ENCODE peak calls at places on chromosomes 4 and X, in seven cellular contexts. One of them, this sample, is unnamed. For H3K27me3, the result is how much of the 10 kb centered on the place peaks cover.

GRCh38 chrX:73963682-73964081 is 340.3 kb upstream of the ZCCHC13 start:
- DNase-seq in upper lobe of right lung: no peak
- DNase-seq in tibial nerve: no peak
- DNase-seq in IMR-90: no peak
- DNase-seq in Peyer's patch: no peak
- DNase-seq in H1: no peak
- DNase-seq in kidney epithelial cell: no peak
- DNase-seq in this sample: no peak

GRCh38 chrX:152817082-152817744 is 13.3 kb downstream of the CETN2 start:
- DNase-seq in kidney epithelial cell: no peak
- DNase-seq in H1: no peak
- DNase-seq in IMR-90: peak
- DNase-seq in upper lobe of right lung: no peak
- DNase-seq in Peyer's patch: peak
- DNase-seq in tibial nerve: no peak
- DNase-seq in this sample: peak

GRCh38 chrX:139559383-139560042 is 29.0 kb downstream of the F9 start:
- DNase-seq in H1: no peak
- DNase-seq in upper lobe of right lung: no peak
- DNase-seq in Peyer's patch: no peak
- DNase-seq in tibial nerve: peak
- DNase-seq in IMR-90: peak
- DNase-seq in kidney epithelial cell: peak
- DNase-seq in this sample: peak

GRCh38 chrX:63350551-63350950 is 581 bp downstream of the SPIN4 start:
- DNase-seq in IMR-90: no peak
- DNase-seq in upper lobe of right lung: peak
- DNase-seq in kidney epithelial cell: no peak
- DNase-seq in H1: no peak
- DNase-seq in Peyer's patch: peak
- DNase-seq in tibial nerve: no peak
- DNase-seq in this sample: peak

GRCh38 chrX:47749185-47749967 is 87.3 kb upstream of the ZNF81 start:
- DNase-seq in H1: no peak
- DNase-seq in tibial nerve: no peak
- DNase-seq in Peyer's patch: no peak
- DNase-seq in IMR-90: peak
- DNase-seq in kidney epithelial cell: no peak
- DNase-seq in upper lobe of right lung: no peak
- DNase-seq in this sample: no peak

GRCh38 chrX:19875051-19875432 is 12.4 kb downstream of the SH3KBP1 start:
- DNase-seq in kidney epithelial cell: no peak
- DNase-seq in upper lobe of right lung: no peak
- DNase-seq in Peyer's patch: peak
- DNase-seq in tibial nerve: peak
- DNase-seq in H1: no peak
- DNase-seq in IMR-90: peak
- DNase-seq in this sample: no peak

GRCh38 chrX:131827935-131828334 is 195.2 kb upstream of the STK26 start:
- DNase-seq in upper lobe of right lung: no peak
- DNase-seq in H1: no peak
- DNase-seq in Peyer's patch: no peak
- DNase-seq in IMR-90: no peak
- DNase-seq in kidney epithelial cell: no peak
- DNase-seq in tibial nerve: no peak
- DNase-seq in this sample: no peak

GRCh38 chr4:42736538-42736937 is 79.6 kb upstream of the ATP8A1 start:
- DNase-seq in upper lobe of right lung: no peak
- DNase-seq in kidney epithelial cell: no peak
- DNase-seq in IMR-90: no peak
- DNase-seq in H1: no peak
- DNase-seq in Peyer's patch: no peak
- DNase-seq in tibial nerve: no peak
- DNase-seq in this sample: no peak

GRCh38 chrX:37454537-37455285 is 105.5 kb downstream of the PRRG1 start:
- DNase-seq in kidney epithelial cell: peak
- DNase-seq in H1: no peak
- DNase-seq in tibial nerve: no peak
- DNase-seq in upper lobe of right lung: no peak
- DNase-seq in IMR-90: peak
- DNase-seq in Peyer's patch: no peak
- DNase-seq in this sample: peak

GRCh38 chr4:176001171-176002006 is 64.3 kb upstream of the WDR17 start:
- DNase-seq in kidney epithelial cell: peak
- DNase-seq in IMR-90: peak
- DNase-seq in upper lobe of right lung: peak
- DNase-seq in tibial nerve: no peak
- DNase-seq in H1: peak
- DNase-seq in Peyer's patch: no peak
- DNase-seq in this sample: no peak

GRCh38 chrX:154751669-154752271 is 893 bp upstream of the GAB3 start:
- DNase-seq in tibial nerve: no peak
- DNase-seq in H1: no peak
- DNase-seq in IMR-90: no peak
- DNase-seq in kidney epithelial cell: no peak
- DNase-seq in upper lobe of right lung: no peak
- DNase-seq in Peyer's patch: no peak
- DNase-seq in this sample: no peak

GRCh38 chrX:145393702-145394235 is 146.5 kb downstream of the SPANXN1 start:
- DNase-seq in kidney epithelial cell: no peak
- DNase-seq in IMR-90: no peak
- DNase-seq in upper lobe of right lung: no peak
- DNase-seq in tibial nerve: no peak
- DNase-seq in H1: no peak
- DNase-seq in Peyer's patch: no peak
- DNase-seq in this sample: no peak

GRCh38 chrX:149638860-149639259 is 7.3 kb upstream of the TMEM185A start:
- DNase-seq in kidney epithelial cell: no peak
- DNase-seq in IMR-90: peak
- DNase-seq in tibial nerve: no peak
- DNase-seq in upper lobe of right lung: no peak
- DNase-seq in Peyer's patch: no peak
- DNase-seq in H1: no peak
- DNase-seq in this sample: peak

GRCh38 chr4:85024671-85025070 is 58.2 kb upstream of the WDFY3 start:
- DNase-seq in IMR-90: no peak
- DNase-seq in tibial nerve: no peak
- DNase-seq in kidney epithelial cell: no peak
- DNase-seq in Peyer's patch: no peak
- DNase-seq in H1: no peak
- DNase-seq in upper lobe of right lung: no peak
- DNase-seq in this sample: no peak

GRCh38 chr4:166174717-166175510 is 301.9 kb downstream of the TLL1 start:
- DNase-seq in kidney epithelial cell: no peak
- DNase-seq in tibial nerve: no peak
- DNase-seq in IMR-90: no peak
- DNase-seq in Peyer's patch: no peak
- DNase-seq in H1: no peak
- DNase-seq in upper lobe of right lung: no peak
- DNase-seq in this sample: peak

GRCh38 chr4:182144621-182145359 is 98.4 kb upstream of the TENM3 start:
- DNase-seq in H1: peak
- DNase-seq in upper lobe of right lung: no peak
- DNase-seq in kidney epithelial cell: no peak
- DNase-seq in tibial nerve: no peak
- DNase-seq in IMR-90: peak
- DNase-seq in Peyer's patch: no peak
- DNase-seq in this sample: no peak

GRCh38 chr4:95077864-95078263 is 320.1 kb downstream of the BMPR1B start:
- DNase-seq in kidney epithelial cell: no peak
- DNase-seq in IMR-90: peak
- DNase-seq in tibial nerve: no peak
- DNase-seq in upper lobe of right lung: no peak
- DNase-seq in Peyer's patch: no peak
- DNase-seq in H1: no peak
- DNase-seq in this sample: peak

GRCh38 chrX:40197071-40197470 is 99.3 kb upstream of the BCOR start:
- DNase-seq in kidney epithelial cell: no peak
- DNase-seq in H1: no peak
- DNase-seq in Peyer's patch: no peak
- DNase-seq in IMR-90: no peak
- DNase-seq in tibial nerve: no peak
- DNase-seq in upper lobe of right lung: no peak
- DNase-seq in this sample: no peak

GRCh38 chr4:109588176-109588575 is 28.1 kb downstream of the MCUB start:
- DNase-seq in Peyer's patch: no peak
- DNase-seq in upper lobe of right lung: no peak
- DNase-seq in tibial nerve: no peak
- DNase-seq in H1: no peak
- DNase-seq in kidney epithelial cell: no peak
- DNase-seq in IMR-90: no peak
- DNase-seq in this sample: no peak

GRCh38 chr4:78864405-78865024 is 74.7 kb downstream of the PAQR3 start:
- DNase-seq in H1: no peak
- DNase-seq in Peyer's patch: no peak
- DNase-seq in kidney epithelial cell: peak
- DNase-seq in IMR-90: peak
- DNase-seq in upper lobe of right lung: no peak
- DNase-seq in tibial nerve: peak
- DNase-seq in this sample: peak

GRCh38 chrX:56550667-56551066 is 12.8 kb upstream of the UBQLN2 start:
- DNase-seq in upper lobe of right lung: no peak
- DNase-seq in IMR-90: no peak
- DNase-seq in tibial nerve: no peak
- DNase-seq in kidney epithelial cell: no peak
- DNase-seq in Peyer's patch: no peak
- DNase-seq in H1: no peak
- DNase-seq in this sample: no peak

GRCh38 chrX:134542485-134542884 is 82.5 kb downstream of the HPRT1 start:
- DNase-seq in Peyer's patch: no peak
- DNase-seq in IMR-90: peak
- DNase-seq in upper lobe of right lung: no peak
- DNase-seq in H1: no peak
- DNase-seq in tibial nerve: no peak
- DNase-seq in kidney epithelial cell: no peak
- DNase-seq in this sample: peak

GRCh38 chr4:92104506-92104905 is 199.3 kb upstream of the GRID2 start:
- DNase-seq in Peyer's patch: no peak
- DNase-seq in IMR-90: no peak
- DNase-seq in upper lobe of right lung: no peak
- DNase-seq in H1: no peak
- DNase-seq in kidney epithelial cell: no peak
- DNase-seq in tibial nerve: no peak
- DNase-seq in this sample: peak

GRCh38 chrX:106203315-106203714 is 35.2 kb downstream of the PWWP3B start:
- DNase-seq in kidney epithelial cell: no peak
- DNase-seq in upper lobe of right lung: no peak
- DNase-seq in IMR-90: no peak
- DNase-seq in Peyer's patch: no peak
- DNase-seq in H1: no peak
- DNase-seq in tibial nerve: no peak
- DNase-seq in this sample: peak

GRCh38 chr4:176478076-176478475 is 158.3 kb downstream of the SPCS3 start:
- DNase-seq in IMR-90: peak
- DNase-seq in Peyer's patch: no peak
- DNase-seq in H1: no peak
- DNase-seq in upper lobe of right lung: no peak
- DNase-seq in kidney epithelial cell: no peak
- DNase-seq in tibial nerve: no peak
- DNase-seq in this sample: no peak

GRCh38 chrX:88101968-88102367 is 584.4 kb downstream of the KLHL4 start:
- DNase-seq in Peyer's patch: no peak
- DNase-seq in H1: no peak
- DNase-seq in tibial nerve: no peak
- DNase-seq in upper lobe of right lung: no peak
- DNase-seq in IMR-90: no peak
- DNase-seq in kidney epithelial cell: no peak
- DNase-seq in this sample: no peak
- H3K27me3 ChIP-seq in Peyer's patch: under half
- H3K27me3 ChIP-seq in H1: under half
- H3K27me3 ChIP-seq in tibial nerve: under half
- H3K27me3 ChIP-seq in upper lobe of right lung: under half
- H3K27me3 ChIP-seq in IMR-90: under half
- H3K27me3 ChIP-seq in kidney epithelial cell: under half
- H3K27me3 ChIP-seq in this sample: under half

DNA sequence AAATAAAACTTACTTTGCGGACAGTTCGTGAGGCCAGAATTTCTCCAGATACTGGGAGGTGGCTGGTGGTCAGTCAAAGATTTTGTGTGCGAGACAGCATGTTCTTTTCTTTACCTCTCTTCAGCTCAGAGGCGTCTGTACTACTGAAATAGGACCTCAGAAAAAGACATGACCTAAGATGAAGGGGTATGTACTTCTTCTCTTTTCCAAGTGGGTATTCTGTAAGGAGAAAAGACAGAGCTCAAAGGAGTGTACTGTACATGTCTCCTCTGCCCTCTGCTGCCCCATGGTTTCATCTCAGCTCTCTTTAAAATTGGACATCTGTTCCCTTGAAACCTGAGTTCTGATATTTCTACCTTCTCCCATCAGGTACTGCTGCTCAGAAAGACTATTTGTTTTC is 38.1 kb downstream of the SEPTIN11 start:
- DNase-seq in Peyer's patch: no peak
- DNase-seq in upper lobe of right lung: no peak
- DNase-seq in tibial nerve: no peak
- DNase-seq in IMR-90: no peak
- DNase-seq in kidney epithelial cell: no peak
- DNase-seq in H1: no peak
- DNase-seq in this sample: no peak
- TF ChIP-seq CTCF in Peyer's patch: no peak
- TF ChIP-seq CTCF in upper lobe of right lung: no peak
- TF ChIP-seq CTCF in tibial nerve: no peak
- TF ChIP-seq CTCF in IMR-90: peak
- TF ChIP-seq CTCF in kidney epithelial cell: no peak
- TF ChIP-seq CTCF in H1: no peak
- TF ChIP-seq CTCF in this sample: no peak

DNA sequence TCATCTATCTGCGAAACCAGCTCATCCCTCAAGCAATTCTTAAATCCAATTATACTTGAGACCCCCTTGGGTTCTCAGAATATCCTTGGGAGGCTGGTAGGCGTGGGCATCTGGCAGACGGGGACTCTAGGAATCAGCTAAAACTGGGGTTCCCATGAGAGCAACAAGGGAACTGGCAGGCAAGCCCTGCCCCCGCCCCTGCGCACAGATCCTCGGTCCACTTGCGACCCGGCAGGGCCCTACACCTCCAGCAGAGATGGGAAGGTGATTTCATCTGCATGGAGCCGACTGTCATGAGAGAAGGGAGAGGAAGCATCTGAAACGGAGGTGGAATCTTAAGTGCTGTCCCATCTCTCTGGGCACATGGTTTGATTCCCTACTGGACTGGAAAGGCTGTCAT is 9.9 kb upstream of the C4orf50 start:
- DNase-seq in IMR-90: no peak
- DNase-seq in tibial nerve: no peak
- DNase-seq in H1: no peak
- DNase-seq in kidney epithelial cell: no peak
- DNase-seq in upper lobe of right lung: no peak
- DNase-seq in Peyer's patch: no peak
- DNase-seq in this sample: no peak
- H3K4me3 ChIP-seq in IMR-90: no peak
- H3K4me3 ChIP-seq in tibial nerve: no peak
- H3K4me3 ChIP-seq in H1: no peak
- H3K4me3 ChIP-seq in kidney epithelial cell: no peak
- H3K4me3 ChIP-seq in upper lobe of right lung: no peak
- H3K4me3 ChIP-seq in Peyer's patch: no peak
- H3K4me3 ChIP-seq in this sample: no peak

DNA sequence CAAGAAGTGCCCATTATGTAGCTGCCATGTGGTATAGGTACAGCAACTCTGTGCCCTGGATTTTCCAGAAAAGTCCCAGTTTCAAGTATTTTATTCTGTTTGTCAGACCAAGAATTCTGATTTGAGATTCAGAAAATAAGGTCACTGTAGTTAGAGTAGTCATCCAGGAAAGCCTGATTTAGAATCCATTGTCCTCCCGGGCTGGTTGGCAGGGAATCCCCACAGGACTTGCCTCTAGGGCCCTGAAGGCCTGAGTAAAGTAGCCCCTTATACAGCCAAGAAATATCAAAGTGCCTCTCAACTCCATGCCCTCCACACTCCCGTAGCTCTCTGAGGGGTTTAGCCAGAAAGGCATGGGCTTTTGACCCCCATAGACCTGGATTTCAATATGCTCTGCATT is 36.3 kb downstream of the RTL5 start:
- DNase-seq in H1: no peak
- DNase-seq in IMR-90: no peak
- DNase-seq in kidney epithelial cell: no peak
- DNase-seq in upper lobe of right lung: no peak
- DNase-seq in Peyer's patch: no peak
- DNase-seq in tibial nerve: no peak
- DNase-seq in this sample: no peak
- H3K27me3 ChIP-seq in H1: under half
- H3K27me3 ChIP-seq in IMR-90: under half
- H3K27me3 ChIP-seq in kidney epithelial cell: under half
- H3K27me3 ChIP-seq in upper lobe of right lung: under half
- H3K27me3 ChIP-seq in Peyer's patch: under half
- H3K27me3 ChIP-seq in tibial nerve: under half
- H3K27me3 ChIP-seq in this sample: under half

This sample was measured in bronchial epithelial cell.